ENCODE peak calls at places on chromosome 6, in six cellular contexts. J, S, P, U, Y and E are unnamed samples.

GRCh38 chr6:170416959-170417606 is 110.5 kb downstream of the FAM120B start:
- DNase-seq in J (no peak), S (no peak), P (no peak), U (no peak), Y (no peak), E (no peak)

GRCh38 chr6:105263685-105264298 is 84.0 kb upstream of the POPDC3 start:
- DNase-seq in J (no peak), S (no peak), P (no peak), U (no peak), Y (no peak), E (no peak)

GRCh38 chr6:25070547-25071366 is 135.0 kb upstream of the RIPOR2 start:
- DNase-seq in J (peak; percentile 77), S (peak; percentile 71), P (peak; percentile 58), U (peak; percentile 85), Y (peak; percentile 56), E (peak; percentile 48)

GRCh38 chr6:140393665-140394064 is 1019.2 kb upstream of the CITED2 start:
- DNase-seq in J (peak; percentile 68), S (no peak), P (no peak), U (peak; percentile 37), Y (no peak), E (no peak)

GRCh38 chr6:160103825-160104100 is 17.9 kb upstream of the SLC22A1 start:
- DNase-seq in J (no peak), S (no peak), P (no peak), U (peak; percentile 15), Y (no peak), E (no peak)

GRCh38 chr6:140380371-140381218 is 1006.1 kb upstream of the CITED2 start:
- DNase-seq in J (no peak), S (no peak), P (no peak), U (peak; percentile 10), Y (no peak), E (no peak)

GRCh38 chr6:148529010-148529409 is 186.4 kb downstream of the SASH1 start:
- DNase-seq in J (no peak), S (no peak), P (no peak), U (no peak), Y (no peak), E (no peak)

GRCh38 chr6:107656883-107657282 is 167.0 kb downstream of the SOBP start:
- DNase-seq in J (no peak), S (no peak), P (no peak), U (no peak), Y (no peak), E (no peak)

GRCh38 chr6:15621203-15622044 is 41.4 kb downstream of the DTNBP1 start:
- DNase-seq in J (no peak), S (no peak), P (peak; percentile 56), U (peak; percentile 8), Y (no peak), E (no peak)

GRCh38 chr6:36349240-36349639 is 12.6 kb upstream of the BNIP5 start:
- DNase-seq in J (no peak), S (no peak), P (no peak), U (no peak), Y (no peak), E (no peak)

GRCh38 chr6:15020114-15020770 is 225.6 kb upstream of the JARID2 start:
- DNase-seq in J (no peak), S (no peak), P (peak; percentile 80), U (no peak), Y (no peak), E (no peak)

GRCh38 chr6:81814365-81815109 is 62.1 kb upstream of the TENT5A start:
- DNase-seq in J (peak; percentile 48), S (no peak), P (no peak), U (peak; percentile 62), Y (no peak), E (no peak)